ENCODE peak calls at places on chromosomes 16 and 17, in five cellular contexts. U is left ventricle myocardium inferior, X is psoas muscle, F is left lung, C is adrenal gland. R is an unnamed sample.

GRCh38 chr17:4365103-4365627 is 1.3 kb downstream of the UBE2G1 start:
- DNase-seq in U (peak; percentile 91), X (peak; percentile 97), F (peak; percentile 94), C (peak; percentile 93), R (peak; percentile 67)

GRCh38 chr17:39668141-39668924 is at the start of gene PNMT:
- DNase-seq in U (peak; percentile 79), X (peak; percentile 90), F (peak; percentile 70), C (peak; percentile 72), R (peak; percentile 62)

GRCh38 chr17:67784364-67785121 is 40.8 kb upstream of the BPTF start:
- DNase-seq in U (no peak), X (no peak), F (no peak), C (no peak), R (no peak)

GRCh38 chr17:42429726-42430464 is 6.8 kb upstream of the CAVIN1 start:
- DNase-seq in U (no peak), X (no peak), F (no peak), C (no peak), R (no peak)

GRCh38 chr16:54602666-54603065 is 316.1 kb upstream of the IRX3 start:
- DNase-seq in U (no peak), X (no peak), F (no peak), C (no peak), R (no peak)

GRCh38 chr16:61366006-61366405 is 670.2 kb downstream of the CDH8 start:
- DNase-seq in U (no peak), X (no peak), F (no peak), C (no peak), R (no peak)

GRCh38 chr16:12239953-12240485 is 263.5 kb downstream of the SNX29 start:
- DNase-seq in U (no peak), X (no peak), F (no peak), C (no peak), R (no peak)

GRCh38 chr16:84115919-84116719 is 623 bp downstream of the MBTPS1 start:
- DNase-seq in U (no peak), X (no peak), F (peak; percentile 46), C (peak; percentile 59), R (no peak)

GRCh38 chr17:74282587-74283370 is 8.7 kb downstream of the DNAI2 start:
- DNase-seq in U (no peak), X (no peak), F (no peak), C (peak; percentile 72), R (no peak)

GRCh38 chr16:84423416-84423837 is 55.1 kb downstream of the ATP2C2 start:
- DNase-seq in U (no peak), X (no peak), F (no peak), C (no peak), R (no peak)

GRCh38 chr16:76639685-76640289 is 362.6 kb downstream of the CNTNAP4 start:
- DNase-seq in U (no peak), X (no peak), F (no peak), C (peak; percentile 22), R (no peak)

GRCh38 chr17:21005367-21005766 is 37.4 kb downstream of the USP22 start:
- DNase-seq in U (no peak), X (no peak), F (no peak), C (no peak), R (no peak)

GRCh38 chr16:29848420-29849297 is 14.4 kb downstream of the CDIPT start:
- DNase-seq in U (peak; percentile 71), X (peak; percentile 91), F (peak; percentile 79), C (peak; percentile 89), R (peak; percentile 64)

GRCh38 chr16:52812945-52813556 is 239.6 kb downstream of the CHD9NB start:
- DNase-seq in U (no peak), X (no peak), F (no peak), C (no peak), R (no peak)

GRCh38 chr16:4435668-4436067 is 10.0 kb downstream of the DNAJA3 start:
- DNase-seq in U (no peak), X (no peak), F (no peak), C (no peak), R (no peak)

GRCh38 chr17:62628845-62629555 is 1.5 kb downstream of the MRC2 start:
- DNase-seq in U (no peak), X (peak; percentile 68), F (no peak), C (no peak), R (no peak)

GRCh38 chr16:66975302-66975893 is 13.0 kb upstream of the CES4A start:
- DNase-seq in U (no peak), X (peak; percentile 13), F (no peak), C (no peak), R (no peak)

GRCh38 chr16:22614271-22614947 is 103.7 kb downstream of the NPIPB5 start:
- DNase-seq in U (no peak), X (no peak), F (no peak), C (no peak), R (no peak)

GRCh38 chr16:19636436-19637267 is 81.1 kb downstream of the VPS35L start:
- DNase-seq in U (no peak), X (no peak), F (no peak), C (no peak), R (no peak)

GRCh38 chr17:5560361-5560988 is 23.8 kb downstream of the NLRP1 start:
- DNase-seq in U (no peak), X (no peak), F (no peak), C (no peak), R (no peak)

GRCh38 chr17:1908699-1909309 is 79.0 kb downstream of the RPA1 start:
- DNase-seq in U (peak; percentile 27), X (peak; percentile 66), F (peak; percentile 36), C (peak; percentile 82), R (no peak)

GRCh38 chr16:59634951-59635350 is 900.8 kb upstream of the GOT2 start:
- DNase-seq in U (no peak), X (no peak), F (no peak), C (no peak), R (no peak)

GRCh38 chr17:69592692-69593350 is 178.3 kb downstream of the MAP2K6 start:
- DNase-seq in U (no peak), X (no peak), F (no peak), C (no peak), R (no peak)

GRCh38 chr17:75067856-75068255 is 19.9 kb upstream of the SLC16A5 start:
- DNase-seq in U (no peak), X (no peak), F (no peak), C (no peak), R (no peak)

GRCh38 chr16:1310832-1311200 is 1.4 kb downstream of the UBE2I start:
- DNase-seq in U (no peak), X (no peak), F (no peak), C (no peak), R (no peak)

GRCh38 chr17:72913315-72913714 is 179.2 kb downstream of the SLC39A11 start:
- DNase-seq in U (no peak), X (no peak), F (no peak), C (no peak), R (no peak)

GRCh38 chr16:16124974-16125373 is 98.3 kb downstream of the ABCC6 start:
- DNase-seq in U (no peak), X (no peak), F (no peak), C (no peak), R (no peak)

GRCh38 chr17:57158795-57159194 is 73.7 kb downstream of the AKAP1 start:
- DNase-seq in U (no peak), X (no peak), F (no peak), C (no peak), R (no peak)

GRCh38 chr16:47732806-47733150 is 271.6 kb downstream of the PHKB start:
- DNase-seq in U (no peak), X (no peak), F (no peak), C (no peak), R (no peak)

GRCh38 chr17:32882734-32883133 is 5.8 kb upstream of the MYO1D start:
- DNase-seq in U (no peak), X (no peak), F (no peak), C (no peak), R (no peak)

GRCh38 chr16:85170066-85171003 is 58.1 kb upstream of the CIBAR2 start:
- DNase-seq in U (no peak), X (peak; percentile 86), F (no peak), C (no peak), R (no peak)

GRCh38 chr17:17732892-17733670 is 51.8 kb downstream of the RAI1 start:
- DNase-seq in U (no peak), X (no peak), F (no peak), C (no peak), R (no peak)

GRCh38 chr17:80652751-80653330 is 108.2 kb downstream of the RPTOR start:
- DNase-seq in U (no peak), X (no peak), F (no peak), C (no peak), R (no peak)

GRCh38 chr17:39674702-39675389 is 6.6 kb downstream of the PNMT start:
- DNase-seq in U (peak; percentile 43), X (peak; percentile 63), F (peak; percentile 57), C (no peak), R (no peak)

GRCh38 chr17:33725675-33726271 is 432.7 kb upstream of the ASIC2 start:
- DNase-seq in U (peak; percentile 16), X (no peak), F (no peak), C (peak; percentile 42), R (peak; percentile 1)

GRCh38 chr17:57810740-57811632 is 38.9 kb downstream of the MRPS23 start:
- DNase-seq in U (peak; percentile 61), X (peak; percentile 65), F (no peak), C (peak; percentile 59), R (no peak)

GRCh38 chr17:83136156-83136555 is 56.7 kb downstream of the METRNL start:
- DNase-seq in U (no peak), X (no peak), F (no peak), C (peak; percentile 5), R (no peak)
- H3K27ac ChIP-seq in U (no peak overlapping the region), X (no peak overlapping the region), F (no peak overlapping the region), C (no peak overlapping the region), R (no peak overlapping the region)

GRCh38 chr17:50190278-50191069 is 11.0 kb downstream of the COL1A1 start:
- DNase-seq in U (no peak), X (no peak), F (no peak), C (no peak), R (no peak)
- H3K27ac ChIP-seq in U (no peak overlapping the region), X (no peak overlapping the region), F (peak overlapping the region; percentile 19), C (no peak overlapping the region), R (no peak overlapping the region)

GRCh38 chr17:38577244-38577643 is 28.5 kb downstream of the SRCIN1 start:
- DNase-seq in U (no peak), X (no peak), F (no peak), C (no peak), R (no peak)
- H3K27ac ChIP-seq in U (no peak overlapping the region), X (no peak overlapping the region), F (no peak overlapping the region), C (no peak overlapping the region), R (peak overlapping the region; percentile 82)

GRCh38 chr16:75014318-75014717 is 15.5 kb downstream of the ZNRF1 start:
- DNase-seq in U (no peak), X (no peak), F (no peak), C (no peak), R (no peak)
- H3K27ac ChIP-seq in U (no peak overlapping the region), X (no peak overlapping the region), F (no peak overlapping the region), C (no peak overlapping the region), R (no peak overlapping the region)

GRCh38 chr17:50165867-50166517 is at the start of gene SGCA:
- DNase-seq in U (peak; percentile 63), X (peak; percentile 90), F (no peak), C (no peak), R (no peak)
- H3K27ac ChIP-seq in U (peak within 1 kb of the TSS; percentile 96), X (peak within 1 kb of the TSS; percentile 99), F (no peak within 1 kb of the TSS), C (no peak within 1 kb of the TSS), R (no peak within 1 kb of the TSS)

GRCh38 chr17:64343071-64343774 is 47.4 kb downstream of the PECAM1 start:
- DNase-seq in U (no peak), X (no peak), F (no peak), C (no peak), R (no peak)
- H3K27ac ChIP-seq in U (peak overlapping the region; percentile 84), X (peak overlapping the region; percentile 54), F (peak overlapping the region; percentile 75), C (peak overlapping the region; percentile 64), R (no peak overlapping the region)

R was measured in substantia nigra.